ENCODE peak calls at places on chromosomes 13 and 19, in six cellular contexts. F is HepG2, A is HCT116, K is K562, T is upper lobe of left lung, Q is GM12878. R is an unnamed sample.

GRCh38 chr19:16386619-16387240 is 62.1 kb downstream of the KLF2 start:
- ATAC-seq in F (peak; percentile 82), A (peak; percentile 79), K (peak; percentile 92), T (peak; percentile 56), Q (peak; percentile 80), R (no peak)

GRCh38 chr19:34662919-34663318 is 14.0 kb downstream of the SCGB2B2 start:
- ATAC-seq in F (peak; percentile 74), A (peak; percentile 98), K (peak; percentile 92), T (no peak), Q (peak; percentile 96), R (no peak)

GRCh38 chr19:583198-583967 is 6.3 kb upstream of the HCN2 start:
- ATAC-seq in F (no peak), A (peak; percentile 1), K (peak; percentile 32), T (no peak), Q (no peak), R (no peak)

GRCh38 chr13:110690516-110690915 is 15.4 kb downstream of the CARS2 start:
- ATAC-seq in F (peak; percentile 41), A (peak; percentile 52), K (no peak), T (no peak), Q (no peak), R (no peak)

GRCh38 chr19:18737954-18738351 is 53.2 kb downstream of the COMP start:
- ATAC-seq in F (peak; percentile 68), A (no peak), K (no peak), T (no peak), Q (no peak), R (no peak)

GRCh38 chr13:35566340-35566739 is 89.9 kb upstream of the MAB21L1 start:
- ATAC-seq in F (no peak), A (no peak), K (no peak), T (no peak), Q (no peak), R (no peak)

GRCh38 chr13:30819136-30819875 is 84.0 kb downstream of the ALOX5AP start:
- ATAC-seq in F (peak; percentile 53), A (no peak), K (no peak), T (peak; percentile 5), Q (no peak), R (no peak)

GRCh38 chr19:15730538-15730937 is 2.7 kb downstream of the OR10H2 start:
- ATAC-seq in F (no peak), A (no peak), K (no peak), T (no peak), Q (no peak), R (no peak)

GRCh38 chr19:18541992-18542935 is 1.1 kb downstream of the FKBP8 start:
- ATAC-seq in F (no peak), A (no peak), K (no peak), T (no peak), Q (no peak), R (no peak)

GRCh38 chr13:113305208-113305607 is 8.2 kb downstream of the LAMP1 start:
- ATAC-seq in F (no peak), A (no peak), K (no peak), T (no peak), Q (peak; percentile 31), R (no peak)

GRCh38 chr19:23098988-23099387 is 17.8 kb upstream of the ZNF730 start:
- ATAC-seq in F (no peak), A (no peak), K (peak; percentile 66), T (no peak), Q (no peak), R (no peak)

GRCh38 chr19:12331211-12331941 is 2.1 kb downstream of the ZNF563 start:
- ATAC-seq in F (peak; percentile 81), A (no peak), K (peak; percentile 74), T (no peak), Q (peak; percentile 80), R (no peak)

GRCh38 chr13:53042897-53043296 is 14.3 kb downstream of the OLFM4 start:
- ATAC-seq in F (no peak), A (no peak), K (no peak), T (no peak), Q (no peak), R (no peak)

GRCh38 chr19:35502751-35503150 is 10.7 kb downstream of the DMKN start:
- ATAC-seq in F (no peak), A (no peak), K (no peak), T (no peak), Q (no peak), R (no peak)

GRCh38 chr13:32048816-32049215 is 17.2 kb downstream of the FRY start:
- ATAC-seq in F (peak; percentile 27), A (peak; percentile 32), K (no peak), T (no peak), Q (no peak), R (no peak)

GRCh38 chr19:1700733-1701663 is 48.6 kb upstream of the TCF3 start:
- ATAC-seq in F (peak; percentile 34), A (no peak), K (no peak), T (no peak), Q (no peak), R (no peak)

GRCh38 chr13:22090114-22090513 is 419.2 kb downstream of the FGF9 start:
- ATAC-seq in F (no peak), A (no peak), K (no peak), T (no peak), Q (no peak), R (no peak)

GRCh38 chr13:40118337-40118736 is 462.9 kb downstream of the COG6 start:
- ATAC-seq in F (no peak), A (no peak), K (no peak), T (no peak), Q (no peak), R (no peak)

GRCh38 chr19:53103903-53104203 is 631 bp upstream of the ZNF160 start:
- ATAC-seq in F (peak; percentile 20), A (no peak), K (no peak), T (no peak), Q (no peak), R (no peak)

GRCh38 chr13:57624565-57625435 is 6.7 kb upstream of the PCDH17 start:
- ATAC-seq in F (peak; percentile 83), A (no peak), K (no peak), T (peak; percentile 51), Q (peak; percentile 72), R (no peak)

GRCh38 chr19:10111405-10111811 is at the start of gene P2RY11:
- ATAC-seq in F (no peak), A (no peak), K (no peak), T (no peak), Q (peak; percentile 40), R (no peak)

GRCh38 chr13:73522937-73523336 is 464.1 kb downstream of the KLF5 start:
- ATAC-seq in F (no peak), A (no peak), K (no peak), T (no peak), Q (no peak), R (no peak)

GRCh38 chr13:73520566-73521290 is 461.9 kb downstream of the KLF5 start:
- ATAC-seq in F (no peak), A (no peak), K (no peak), T (no peak), Q (no peak), R (no peak)

GRCh38 chr13:73521291-73521626 is 462.5 kb downstream of the KLF5 start:
- ATAC-seq in F (no peak), A (no peak), K (no peak), T (no peak), Q (no peak), R (no peak)

GRCh38 chr13:73519720-73520119 is 460.9 kb downstream of the KLF5 start:
- ATAC-seq in F (no peak), A (no peak), K (no peak), T (no peak), Q (no peak), R (no peak)

DNA sequence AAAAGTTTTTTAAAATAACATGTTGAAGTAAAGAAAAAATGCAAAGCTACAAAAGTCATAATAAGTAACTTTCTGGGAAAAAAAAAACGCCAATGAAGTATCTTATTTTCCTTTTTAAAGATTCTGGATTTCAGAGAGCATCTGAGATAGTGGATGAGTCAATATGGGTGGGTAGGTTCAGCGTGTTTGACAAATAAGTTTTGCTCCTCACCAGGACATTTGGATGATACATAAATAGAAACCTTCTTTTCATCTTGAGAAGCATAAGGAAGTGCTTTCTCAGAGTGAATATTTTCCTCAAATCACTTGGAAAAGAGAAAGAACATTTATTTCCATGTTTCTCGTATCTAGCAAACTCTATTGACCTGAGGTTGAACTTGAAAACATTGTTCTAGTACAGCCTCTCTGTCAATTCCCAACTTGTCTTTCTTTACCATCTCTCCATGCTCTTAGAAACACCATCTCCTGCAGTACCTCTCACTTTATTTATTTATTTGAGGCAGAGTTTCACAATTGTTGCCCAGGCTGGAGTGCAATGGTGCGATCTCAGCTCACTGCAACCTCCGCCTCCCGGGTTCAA is 463.3 kb downstream of the KLF5 start:
- ATAC-seq in F (no peak), A (no peak), K (no peak), T (peak; percentile 35), Q (no peak), R (no peak)
- TF ChIP-seq POLR2AphosphoS5 in F (no peak), A (no peak), K (no peak), T (no peak), Q (no peak), R (no peak)

GRCh38 chr19:7211191-7211988 is 82.8 kb downstream of the INSR start:
- ATAC-seq in F (no peak), A (no peak), K (no peak), T (peak; percentile 23), Q (no peak), R (peak; percentile 5)
- TF ChIP-seq POLR2A in F (no peak), A (no peak), K (no peak), T (no peak), Q (no peak), R (no peak)

GRCh38 chr19:48509467-48510194 is 2.0 kb downstream of the LMTK3 start:
- ATAC-seq in F (no peak), A (peak; percentile 23), K (peak; percentile 19), T (no peak), Q (no peak), R (no peak)

GRCh38 chr19:48508729-48509310 is 2.8 kb downstream of the LMTK3 start:
- ATAC-seq in F (no peak), A (no peak), K (no peak), T (no peak), Q (no peak), R (no peak)

GRCh38 chr19:48510421-48511268 is 990 bp downstream of the LMTK3 start:
- ATAC-seq in F (peak; percentile 52), A (peak; percentile 40), K (peak; percentile 74), T (peak; percentile 84), Q (peak; percentile 57), R (peak; percentile 76)

GRCh38 chr19:48506138-48506733 is 5.4 kb downstream of the LMTK3 start:
- ATAC-seq in F (no peak), A (no peak), K (peak; percentile 2), T (peak; percentile 25), Q (peak; percentile 21), R (no peak)

DNA sequence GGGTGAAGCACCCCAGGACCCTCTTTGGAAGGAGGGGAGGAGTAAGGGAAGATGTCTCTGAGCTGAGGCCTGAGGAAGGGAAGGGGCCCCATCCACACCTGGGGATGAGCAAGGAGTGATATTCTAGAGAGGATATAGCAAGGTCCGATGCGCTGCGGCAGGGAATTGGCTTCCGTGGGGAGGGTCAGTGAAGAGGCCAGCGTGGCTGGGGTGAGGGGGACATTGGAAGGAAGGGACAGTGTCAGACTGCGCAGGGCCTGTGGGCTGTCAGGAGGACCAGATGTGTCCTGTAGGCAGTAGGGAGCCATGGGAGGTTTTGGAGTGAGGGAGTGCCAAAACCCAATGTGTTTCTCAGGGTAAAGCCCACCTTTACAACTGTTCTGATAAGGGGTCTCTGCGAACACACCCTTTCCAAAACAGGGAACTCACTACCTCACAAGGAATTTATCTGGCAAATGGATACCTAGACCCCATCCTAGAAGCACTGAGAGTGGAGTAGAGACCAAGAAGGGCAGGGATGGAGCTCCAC is 3.7 kb downstream of the LMTK3 start:
- ATAC-seq in F (no peak), A (no peak), K (no peak), T (no peak), Q (no peak), R (no peak)
- H3K4me3 ChIP-seq in F (no peak overlapping the region), A (no peak overlapping the region), K (no peak overlapping the region), T (no peak overlapping the region), Q (no peak overlapping the region), R (no peak overlapping the region)

GRCh38 chr19:56137405-56137804 is 3.7 kb upstream of the ZNF444 start:
- ATAC-seq in F (no peak), A (no peak), K (no peak), T (no peak), Q (no peak), R (no peak)
- TF ChIP-seq POLR2AphosphoS5 in F (no peak), A (no peak), K (no peak), T (no peak), Q (no peak), R (no peak)